ENCODE peak calls at places on chromosome 5, in nine cellular contexts. V is hepatocyte, Q is PC-3, S is SK-N-SH, C is HCT116, F is OCI-LY7, Y is GM23338, K is GM23248, D is MM.1S. I is an unnamed sample.

GRCh38 chr5:98786178-98786853 is 12.9 kb downstream of the RGMB start:
- DNase-seq in Y (no peak), K (peak; percentile 53), Q (peak; percentile 85), V (no peak), F (no peak), C (no peak), S (no peak), D (no peak), I (no peak)

GRCh38 chr5:135071311-135071710 is 37.3 kb upstream of the PITX1 start:
- DNase-seq in Y (no peak), Q (no peak), C (no peak), F (no peak), K (no peak), S (no peak), V (no peak), D (no peak), I (no peak)

GRCh38 chr5:14160116-14160515 is 17.0 kb downstream of the TRIO start:
- DNase-seq in D (no peak), V (no peak), Y (no peak), S (no peak), K (no peak), Q (no peak), C (no peak), F (no peak), I (no peak)

GRCh38 chr5:133527311-133527710 is 85.0 kb downstream of the FSTL4 start:
- DNase-seq in S (no peak), K (peak; percentile 16), C (no peak), Q (no peak), V (peak; percentile 14), F (no peak), D (no peak), Y (no peak), I (no peak)

GRCh38 chr5:67493676-67494075 is 297.1 kb upstream of the CD180 start:
- DNase-seq in D (no peak), K (peak; percentile 30), C (peak; percentile 3), F (no peak), Q (peak; percentile 43), V (peak; percentile 33), S (peak; percentile 17), Y (peak; percentile 33), I (peak; percentile 54)

GRCh38 chr5:10479226-10479721 is 37.6 kb downstream of the ROPN1L start:
- DNase-seq in D (no peak), C (no peak), F (no peak), K (peak; percentile 88), Y (no peak), Q (peak; percentile 96), S (no peak), V (no peak), I (no peak)

GRCh38 chr5:68484307-68485068 is 268.9 kb downstream of the PIK3R1 start:
- DNase-seq in S (no peak), K (peak; percentile 80), V (no peak), Y (no peak), D (no peak), C (no peak), Q (no peak), F (no peak), I (no peak)

GRCh38 chr5:93280518-93280917 is 300.5 kb downstream of the NR2F1-AS1 start:
- DNase-seq in S (no peak), V (peak; percentile 19), K (no peak), Y (no peak), D (no peak), Q (peak; percentile 24), C (no peak), F (no peak), I (no peak)

GRCh38 chr5:161380550-161380949 is 166.0 kb downstream of the GABRB2 start:
- DNase-seq in S (no peak), Y (no peak), F (no peak), D (no peak), V (no peak), C (no peak), K (no peak), Q (no peak), I (no peak)

GRCh38 chr5:79484731-79485130 is 29.2 kb downstream of the HOMER1 start:
- DNase-seq in Q (no peak), Y (no peak), D (no peak), K (peak; percentile 13), V (no peak), F (no peak), S (no peak), C (no peak), I (no peak)

GRCh38 chr5:174311531-174312269 is 266.2 kb downstream of the NSG2 start:
- DNase-seq in V (peak; percentile 81), D (peak; percentile 70), S (peak; percentile 95), C (no peak), Y (peak; percentile 91), F (peak; percentile 27), K (peak; percentile 79), Q (peak; percentile 68), I (peak; percentile 91)

GRCh38 chr5:34658023-34658422 is 1.9 kb downstream of the RAI14 start:
- DNase-seq in C (no peak), K (peak; percentile 64), D (no peak), S (peak; percentile 51), Y (peak; percentile 38), Q (peak; percentile 35), V (peak; percentile 21), F (no peak), I (no peak)

GRCh38 chr5:145375521-145375920 is 459.6 kb downstream of the PRELID2 start:
- DNase-seq in S (no peak), K (no peak), C (no peak), Y (no peak), D (no peak), Q (no peak), V (no peak), F (no peak), I (no peak)
- TF ChIP-seq EZH2phosphoT487 in S (no peak), K (no peak), C (no peak), Y (no peak), D (no peak), Q (no peak), V (no peak), F (no peak), I (no peak)

GRCh38 chr5:95221234-95221633 is 63.7 kb downstream of the MCTP1 start:
- DNase-seq in K (no peak), F (no peak), D (peak; percentile 48), Y (no peak), C (no peak), Q (no peak), S (no peak), V (no peak), I (no peak)

GRCh38 chr5:95219411-95219810 is 65.5 kb downstream of the MCTP1 start:
- DNase-seq in Y (peak; percentile 3), Q (no peak), D (no peak), S (no peak), C (no peak), F (no peak), K (no peak), V (no peak), I (peak; percentile 51)

GRCh38 chr5:95217351-95217750 is 67.5 kb downstream of the MCTP1 start:
- DNase-seq in S (no peak), Q (no peak), V (no peak), F (no peak), Y (no peak), D (no peak), C (no peak), K (no peak), I (no peak)

GRCh38 chr5:95216136-95216955 is 68.5 kb downstream of the MCTP1 start:
- DNase-seq in Q (peak; percentile 46), S (no peak), C (no peak), D (no peak), K (no peak), F (no peak), V (no peak), Y (no peak), I (peak; percentile 16)

GRCh38 chr5:95217881-95218280 is 67.0 kb downstream of the MCTP1 start:
- DNase-seq in Q (no peak), C (no peak), K (no peak), S (no peak), V (no peak), D (no peak), F (no peak), Y (no peak), I (no peak)
- TF ChIP-seq EZH2phosphoT487 in Q (no peak), C (no peak), K (no peak), S (no peak), V (no peak), D (no peak), F (no peak), Y (no peak), I (no peak)

DNA sequence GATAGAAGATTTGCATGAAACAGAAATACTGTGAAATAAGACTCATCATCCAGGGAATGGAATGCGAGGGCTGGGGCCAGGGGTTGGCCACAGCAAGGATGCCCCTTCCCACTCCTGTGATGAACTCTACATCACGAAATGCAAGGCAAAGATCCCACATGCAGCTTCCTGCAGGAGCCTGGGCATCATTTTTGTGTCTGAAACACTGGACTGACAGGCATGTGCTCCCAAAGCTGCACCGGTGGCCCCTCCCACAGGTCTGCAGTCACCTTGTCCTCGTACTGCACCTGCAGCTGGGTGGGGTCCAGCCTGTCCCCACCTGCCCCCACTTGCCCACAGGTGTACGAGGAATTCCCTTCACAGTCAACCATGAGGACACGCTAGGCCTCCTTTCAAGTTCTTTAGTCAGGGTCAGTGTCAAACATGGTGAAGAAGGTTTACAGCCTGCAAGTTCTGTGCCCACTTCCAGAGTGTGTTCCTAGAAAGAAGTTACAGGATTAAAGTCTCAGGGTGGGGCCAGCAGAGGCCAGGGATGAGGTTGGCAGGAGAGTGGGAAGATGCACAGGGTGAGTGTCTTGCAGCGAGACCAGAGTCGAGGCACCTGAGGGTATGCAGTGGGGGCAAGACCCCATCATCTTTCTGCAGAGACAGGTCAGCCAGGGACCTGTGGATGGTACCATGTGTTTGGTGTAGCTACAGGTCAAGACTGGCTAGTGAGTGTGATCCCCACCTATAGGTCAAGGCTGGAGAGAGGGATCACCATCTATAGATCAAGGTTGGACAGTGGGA is 155.0 kb upstream of the IRX2 start:
- DNase-seq in S (no peak), F (no peak), Q (no peak), D (no peak), V (no peak), Y (no peak), C (no peak), K (no peak), I (no peak)
- TF ChIP-seq EZH2phosphoT487 in S (no peak), F (no peak), Q (no peak), D (no peak), V (no peak), Y (no peak), C (no peak), K (no peak), I (no peak)

GRCh38 chr5:149588947-149589346 is 7.6 kb downstream of the ARHGEF37 start:
- DNase-seq in D (no peak), S (no peak), C (no peak), K (peak; percentile 27), V (no peak), Y (no peak), F (no peak), Q (no peak), I (no peak)

GRCh38 chr5:149583394-149583793 is 2.1 kb downstream of the ARHGEF37 start:
- DNase-seq in S (no peak), D (no peak), C (no peak), Q (peak; percentile 29), Y (no peak), F (no peak), K (peak; percentile 35), V (peak; percentile 32), I (no peak)

GRCh38 chr5:149585910-149586309 is 4.6 kb downstream of the ARHGEF37 start:
- DNase-seq in D (no peak), F (no peak), V (no peak), Q (no peak), Y (no peak), C (no peak), S (no peak), K (no peak), I (no peak)

GRCh38 chr5:149584106-149584505 is 2.8 kb downstream of the ARHGEF37 start:
- DNase-seq in Q (no peak), S (no peak), V (no peak), K (no peak), C (no peak), F (no peak), Y (no peak), D (no peak), I (no peak)

GRCh38 chr5:149586708-149587318 is 5.5 kb downstream of the ARHGEF37 start:
- DNase-seq in F (no peak), K (no peak), V (peak; percentile 18), Q (peak; percentile 35), C (no peak), Y (no peak), S (peak; percentile 34), D (no peak), I (no peak)
- TF ChIP-seq EZH2phosphoT487 in F (no peak), K (no peak), V (no peak), Q (no peak), C (no peak), Y (no peak), S (no peak), D (no peak), I (no peak)

I was measured in neural progenitor cell.